ENCODE peak calls at places on chromosome 17, in eight cellular contexts. H is GM23248; M is Ammon's horn; T is stimulated activated CD4-positive, alpha-beta T cell treated with anti-CD3 and anti-CD28 coated beads, Interleukin-2, amount 100 ng/mL, for 48 hours; N is activated T-cell treated with anti-CD3 and anti-CD28 coated beads, Interleukin-2, amount 50 U/mL, for 72 hours; A is T-helper 1 cell; C is hepatocyte; F is NCI-H2081. P is an unnamed sample.

GRCh38 chr17:48510381-48510760 is 20.4 kb downstream of the HOXB1 start:
- DNase-seq in F (no peak), C (no peak), N (no peak), T (no peak), H (no peak), M (no peak), A (no peak), P (no peak)

GRCh38 chr17:44053130-44053872 is 13.2 kb downstream of the LSM12 start:
- DNase-seq in N (no peak), M (no peak), H (no peak), F (no peak), A (no peak), T (no peak), C (no peak), P (no peak)

GRCh38 chr17:48427598-48427997 is 2.4 kb downstream of the SKAP1 start:
- DNase-seq in A (peak), C (no peak), N (peak), T (peak), F (peak), M (no peak), H (peak), P (peak)

GRCh38 chr17:79988163-79988971 is 47.3 kb downstream of the TBC1D16 start:
- DNase-seq in M (no peak), A (no peak), C (peak), T (no peak), F (peak), H (peak), N (peak), P (peak)

GRCh38 chr17:66508896-66509843 is 206.8 kb downstream of the PRKCA start:
- DNase-seq in T (peak), M (no peak), N (peak), C (peak), A (no peak), H (peak), F (peak), P (no peak)

GRCh38 chr17:31533546-31534155 is 142.2 kb downstream of the RAB11FIP4 start:
- DNase-seq in T (peak), A (no peak), C (peak), H (peak), F (no peak), N (peak), M (peak), P (no peak)

GRCh38 chr17:45426561-45426960 is 6.1 kb downstream of the ARHGAP27 start:
- DNase-seq in A (no peak), N (no peak), M (no peak), T (no peak), C (peak), H (no peak), F (no peak), P (no peak)

GRCh38 chr17:3026125-3026855 is 37.1 kb downstream of the OR1D5 start:
- DNase-seq in T (no peak), C (no peak), N (no peak), A (no peak), F (no peak), H (no peak), M (no peak), P (no peak)

GRCh38 chr17:66567234-66568170 is 265.1 kb downstream of the PRKCA start:
- DNase-seq in M (peak), A (peak), C (peak), T (peak), H (peak), F (peak), N (peak), P (peak)

GRCh38 chr17:37762669-37763068 is 17.8 kb upstream of the HNF1B start:
- DNase-seq in C (no peak), T (no peak), N (no peak), A (no peak), M (no peak), F (no peak), H (no peak), P (no peak)

GRCh38 chr17:46053911-46054534 is 55.0 kb downstream of the STH start:
- DNase-seq in M (no peak), A (no peak), F (no peak), T (no peak), N (no peak), H (peak), C (no peak), P (no peak)

GRCh38 chr17:16351831-16352230 is 1.4 kb downstream of the CENPV start:
- DNase-seq in M (no peak), H (peak), T (no peak), C (no peak), N (no peak), F (no peak), A (no peak), P (no peak)

GRCh38 chr17:31224366-31224765 is 72.7 kb downstream of the OMG start:
- DNase-seq in N (no peak), M (no peak), C (no peak), H (no peak), F (no peak), A (no peak), T (no peak), P (no peak)

GRCh38 chr17:76074390-76075363 is at the start of gene GALR2:
- DNase-seq in H (no peak), N (no peak), T (no peak), C (peak), M (no peak), A (no peak), F (no peak), P (no peak)

GRCh38 chr17:81708739-81709185 is 3.3 kb upstream of the SLC25A10 start:
- DNase-seq in F (no peak), M (no peak), T (no peak), A (no peak), H (no peak), N (no peak), C (no peak), P (no peak)

GRCh38 chr17:83082899-83083367 is 3.5 kb downstream of the METRNL start:
- DNase-seq in C (no peak), N (no peak), H (no peak), F (no peak), M (no peak), T (no peak), A (no peak), P (no peak)

GRCh38 chr17:49962599-49963276 is 6.3 kb upstream of the DLX4 start:
- DNase-seq in T (no peak), H (no peak), A (no peak), N (no peak), F (no peak), C (no peak), M (no peak), P (no peak)

GRCh38 chr17:2656293-2656692 is 55.3 kb downstream of the CLUH start:
- DNase-seq in N (no peak), A (no peak), M (no peak), T (no peak), C (no peak), F (no peak), H (peak), P (no peak)

GRCh38 chr17:37317867-37318266 is 57.9 kb upstream of the C17orf78 start:
- DNase-seq in H (no peak), F (no peak), T (no peak), M (no peak), N (no peak), C (no peak), A (no peak), P (no peak)

GRCh38 chr17:29349409-29349808 is 40.8 kb upstream of the TAOK1 start:
- DNase-seq in N (no peak), C (no peak), M (no peak), T (no peak), F (no peak), A (no peak), H (no peak), P (no peak)

GRCh38 chr17:51617876-51618455 is 357.6 kb downstream of the UTP18 start:
- DNase-seq in N (no peak), F (no peak), A (no peak), M (peak), C (no peak), T (no peak), H (no peak), P (no peak)

GRCh38 chr17:59558953-59559352 is 6.5 kb upstream of the DHX40 start:
- DNase-seq in T (no peak), N (no peak), F (no peak), M (no peak), H (peak), A (no peak), C (peak), P (no peak)

GRCh38 chr17:78957076-78957475 is 22.6 kb downstream of the LGALS3BP start:
- DNase-seq in A (no peak), T (no peak), H (peak), F (no peak), C (no peak), M (no peak), N (no peak), P (no peak)

GRCh38 chr17:64357191-64357981 is 33.3 kb downstream of the PECAM1 start:
- DNase-seq in N (no peak), C (no peak), A (no peak), T (no peak), M (peak), F (no peak), H (peak), P (no peak)

GRCh38 chr17:45171338-45172231 is 9.9 kb downstream of the HEXIM2 start:
- DNase-seq in M (no peak), C (peak), F (no peak), H (peak), T (no peak), N (no peak), A (no peak), P (no peak)

P was measured in naive thymus-derived CD8-positive, alpha-beta T cell.